ENCODE peak calls at places on chromosomes 12 and 14, in nine cellular contexts. One of them, this sample, is unnamed.

GRCh38 chr12:120979220-120979861 is 998 bp downstream of the HNF1A start:
- DNase-seq in Peyer's patch: no peak
- DNase-seq in dorsolateral prefrontal cortex: no peak
- DNase-seq in WERI-Rb-1: no peak
- DNase-seq in H9: no peak
- DNase-seq in astrocyte of the cerebellum: no peak
- DNase-seq in WTC11: no peak
- DNase-seq in type B pancreatic cell: no peak
- DNase-seq in Calu3: no peak
- DNase-seq in this sample: no peak

GRCh38 chr12:76020731-76021672 is 10.6 kb downstream of the PHLDA1 start:
- DNase-seq in H9: no peak
- DNase-seq in astrocyte of the cerebellum: peak
- DNase-seq in WTC11: no peak
- DNase-seq in Peyer's patch: peak
- DNase-seq in WERI-Rb-1: no peak
- DNase-seq in Calu3: peak
- DNase-seq in type B pancreatic cell: no peak
- DNase-seq in dorsolateral prefrontal cortex: no peak
- DNase-seq in this sample: no peak

GRCh38 chr12:1947081-1947480 is 28.6 kb upstream of the CACNA2D4 start:
- DNase-seq in dorsolateral prefrontal cortex: no peak
- DNase-seq in Calu3: no peak
- DNase-seq in H9: no peak
- DNase-seq in type B pancreatic cell: no peak
- DNase-seq in WERI-Rb-1: no peak
- DNase-seq in WTC11: no peak
- DNase-seq in astrocyte of the cerebellum: peak
- DNase-seq in Peyer's patch: no peak
- DNase-seq in this sample: no peak

GRCh38 chr12:49476091-49476490 is 62.7 kb upstream of the KCNH3 start:
- DNase-seq in Peyer's patch: no peak
- DNase-seq in WERI-Rb-1: no peak
- DNase-seq in type B pancreatic cell: no peak
- DNase-seq in H9: peak
- DNase-seq in Calu3: no peak
- DNase-seq in dorsolateral prefrontal cortex: peak
- DNase-seq in astrocyte of the cerebellum: no peak
- DNase-seq in WTC11: peak
- DNase-seq in this sample: no peak

GRCh38 chr14:54814076-54814475 is 88.5 kb downstream of the GCH1 start:
- DNase-seq in dorsolateral prefrontal cortex: no peak
- DNase-seq in WTC11: peak
- DNase-seq in type B pancreatic cell: no peak
- DNase-seq in H9: peak
- DNase-seq in Peyer's patch: no peak
- DNase-seq in astrocyte of the cerebellum: no peak
- DNase-seq in Calu3: peak
- DNase-seq in WERI-Rb-1: peak
- DNase-seq in this sample: no peak

GRCh38 chr12:69428351-69429048 is 41.7 kb upstream of the FRS2 start:
- DNase-seq in dorsolateral prefrontal cortex: no peak
- DNase-seq in WTC11: no peak
- DNase-seq in type B pancreatic cell: no peak
- DNase-seq in astrocyte of the cerebellum: no peak
- DNase-seq in WERI-Rb-1: no peak
- DNase-seq in H9: no peak
- DNase-seq in Calu3: no peak
- DNase-seq in Peyer's patch: no peak
- DNase-seq in this sample: no peak

GRCh38 chr14:49489341-49489740 is 96.8 kb downstream of the RPS29 start:
- DNase-seq in WERI-Rb-1: no peak
- DNase-seq in H9: no peak
- DNase-seq in type B pancreatic cell: no peak
- DNase-seq in Calu3: no peak
- DNase-seq in Peyer's patch: no peak
- DNase-seq in dorsolateral prefrontal cortex: no peak
- DNase-seq in astrocyte of the cerebellum: no peak
- DNase-seq in WTC11: no peak
- DNase-seq in this sample: no peak

GRCh38 chr14:49761839-49762551 is 6.0 kb upstream of the KLHDC2 start:
- DNase-seq in dorsolateral prefrontal cortex: no peak
- DNase-seq in astrocyte of the cerebellum: no peak
- DNase-seq in H9: no peak
- DNase-seq in type B pancreatic cell: no peak
- DNase-seq in WTC11: no peak
- DNase-seq in WERI-Rb-1: no peak
- DNase-seq in Calu3: no peak
- DNase-seq in Peyer's patch: no peak
- DNase-seq in this sample: no peak

GRCh38 chr12:109052415-109053323 is at the start of gene USP30:
- DNase-seq in Peyer's patch: peak
- DNase-seq in astrocyte of the cerebellum: peak
- DNase-seq in H9: peak
- DNase-seq in dorsolateral prefrontal cortex: peak
- DNase-seq in Calu3: peak
- DNase-seq in type B pancreatic cell: peak
- DNase-seq in WTC11: peak
- DNase-seq in WERI-Rb-1: peak
- DNase-seq in this sample: peak

GRCh38 chr12:22286569-22286968 is 47.9 kb downstream of the ST8SIA1 start:
- DNase-seq in Peyer's patch: no peak
- DNase-seq in astrocyte of the cerebellum: peak
- DNase-seq in WERI-Rb-1: no peak
- DNase-seq in type B pancreatic cell: no peak
- DNase-seq in Calu3: no peak
- DNase-seq in WTC11: no peak
- DNase-seq in dorsolateral prefrontal cortex: no peak
- DNase-seq in H9: no peak
- DNase-seq in this sample: no peak

GRCh38 chr12:109287181-109287580 is 21.9 kb downstream of the FOXN4 start:
- DNase-seq in astrocyte of the cerebellum: no peak
- DNase-seq in Peyer's patch: no peak
- DNase-seq in H9: no peak
- DNase-seq in Calu3: no peak
- DNase-seq in type B pancreatic cell: no peak
- DNase-seq in dorsolateral prefrontal cortex: no peak
- DNase-seq in WTC11: no peak
- DNase-seq in WERI-Rb-1: no peak
- DNase-seq in this sample: no peak

GRCh38 chr14:38409081-38409705 is 153.3 kb upstream of the CLEC14A start:
- DNase-seq in Calu3: no peak
- DNase-seq in astrocyte of the cerebellum: no peak
- DNase-seq in WTC11: no peak
- DNase-seq in WERI-Rb-1: no peak
- DNase-seq in type B pancreatic cell: no peak
- DNase-seq in Peyer's patch: no peak
- DNase-seq in H9: no peak
- DNase-seq in dorsolateral prefrontal cortex: no peak
- DNase-seq in this sample: no peak

GRCh38 chr14:38404100-38404541 is 148.2 kb upstream of the CLEC14A start:
- DNase-seq in dorsolateral prefrontal cortex: no peak
- DNase-seq in Peyer's patch: no peak
- DNase-seq in H9: no peak
- DNase-seq in Calu3: no peak
- DNase-seq in WTC11: no peak
- DNase-seq in WERI-Rb-1: no peak
- DNase-seq in astrocyte of the cerebellum: peak
- DNase-seq in type B pancreatic cell: no peak
- DNase-seq in this sample: no peak

GRCh38 chr14:38400751-38401150 is 144.9 kb upstream of the CLEC14A start:
- DNase-seq in dorsolateral prefrontal cortex: no peak
- DNase-seq in WTC11: no peak
- DNase-seq in Calu3: no peak
- DNase-seq in type B pancreatic cell: no peak
- DNase-seq in H9: no peak
- DNase-seq in WERI-Rb-1: no peak
- DNase-seq in astrocyte of the cerebellum: no peak
- DNase-seq in Peyer's patch: no peak
- DNase-seq in this sample: no peak

GRCh38 chr14:38404616-38405015 is 148.7 kb upstream of the CLEC14A start:
- DNase-seq in type B pancreatic cell: no peak
- DNase-seq in dorsolateral prefrontal cortex: no peak
- DNase-seq in H9: no peak
- DNase-seq in Peyer's patch: no peak
- DNase-seq in WERI-Rb-1: no peak
- DNase-seq in Calu3: no peak
- DNase-seq in astrocyte of the cerebellum: peak
- DNase-seq in WTC11: no peak
- DNase-seq in this sample: no peak

DNA sequence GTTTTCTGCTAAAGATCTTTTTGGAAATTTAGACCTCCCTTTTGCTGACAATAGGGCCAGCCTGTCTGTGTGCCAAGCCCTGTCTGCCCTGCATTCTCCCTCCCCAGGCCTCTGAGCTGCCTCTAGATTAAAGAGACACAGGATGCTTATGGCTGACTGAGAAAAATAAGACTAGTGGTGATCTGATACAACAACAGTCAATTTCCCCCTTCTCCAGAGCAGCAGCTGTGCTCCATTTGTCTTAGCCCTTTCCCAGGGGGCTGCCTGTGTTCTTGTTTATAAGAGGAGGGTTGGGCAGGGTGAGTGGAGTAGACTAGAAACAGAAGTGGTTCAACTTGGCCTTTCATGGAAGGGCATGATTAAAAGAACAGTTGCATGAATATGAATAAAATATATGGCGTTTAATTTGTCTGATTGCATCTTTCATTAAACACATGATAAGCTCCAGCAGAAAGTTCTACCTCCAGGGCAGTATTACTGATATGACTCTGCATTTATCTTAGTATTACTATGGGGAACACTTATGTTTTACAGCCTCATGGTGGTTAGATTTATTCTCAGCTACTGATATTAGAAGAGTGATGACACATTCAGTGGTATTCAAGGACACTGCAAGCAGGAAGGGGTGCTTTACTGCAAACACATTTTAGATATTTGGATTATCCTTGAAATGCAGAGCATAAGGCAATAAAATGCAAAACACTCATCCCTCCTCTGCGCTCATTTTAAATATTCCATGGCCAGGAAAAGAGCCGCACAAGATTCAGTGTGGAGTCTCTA is 150.1 kb upstream of the CLEC14A start:
- DNase-seq in dorsolateral prefrontal cortex: no peak
- DNase-seq in Calu3: no peak
- DNase-seq in WTC11: peak
- DNase-seq in astrocyte of the cerebellum: no peak
- DNase-seq in type B pancreatic cell: no peak
- DNase-seq in WERI-Rb-1: no peak
- DNase-seq in Peyer's patch: no peak
- DNase-seq in H9: peak
- DNase-seq in this sample: no peak
- TF ChIP-seq CTCF in dorsolateral prefrontal cortex: no peak
- TF ChIP-seq CTCF in Calu3: no peak
- TF ChIP-seq CTCF in WTC11: no peak
- TF ChIP-seq CTCF in astrocyte of the cerebellum: no peak
- TF ChIP-seq CTCF in type B pancreatic cell: peak
- TF ChIP-seq CTCF in WERI-Rb-1: no peak
- TF ChIP-seq CTCF in Peyer's patch: no peak
- TF ChIP-seq CTCF in H9: peak
- TF ChIP-seq CTCF in this sample: no peak

DNA sequence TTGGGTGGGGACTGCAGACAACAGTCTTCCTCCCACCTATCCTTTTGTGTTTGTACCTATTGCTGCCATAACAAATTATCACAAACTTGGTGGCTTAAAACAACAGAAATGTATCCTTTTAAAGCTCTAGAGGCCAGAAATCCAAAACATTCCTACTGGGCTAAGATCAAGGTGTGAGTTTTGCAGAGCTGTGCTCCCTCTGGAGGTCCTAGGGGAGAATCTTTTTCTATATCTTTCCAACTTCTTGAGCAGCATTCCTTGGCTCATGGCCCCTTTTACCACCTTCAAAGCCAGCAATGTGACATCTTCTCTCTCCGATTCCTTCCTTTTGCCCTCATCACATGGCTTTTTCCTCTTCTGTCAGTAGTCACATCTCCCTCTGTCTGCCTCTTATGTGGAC is 190.6 kb downstream of the TTC8 start:
- DNase-seq in Calu3: no peak
- DNase-seq in dorsolateral prefrontal cortex: no peak
- DNase-seq in Peyer's patch: no peak
- DNase-seq in astrocyte of the cerebellum: no peak
- DNase-seq in H9: no peak
- DNase-seq in type B pancreatic cell: no peak
- DNase-seq in WTC11: no peak
- DNase-seq in WERI-Rb-1: no peak
- DNase-seq in this sample: no peak
- TF ChIP-seq CTCF in Calu3: no peak
- TF ChIP-seq CTCF in dorsolateral prefrontal cortex: no peak
- TF ChIP-seq CTCF in Peyer's patch: no peak
- TF ChIP-seq CTCF in astrocyte of the cerebellum: peak
- TF ChIP-seq CTCF in H9: peak
- TF ChIP-seq CTCF in type B pancreatic cell: peak
- TF ChIP-seq CTCF in WTC11: no peak
- TF ChIP-seq CTCF in WERI-Rb-1: no peak
- TF ChIP-seq CTCF in this sample: no peak

GRCh38 chr12:51822261-51822616 is 26.3 kb downstream of the FIGNL2 start:
- DNase-seq in H9: no peak
- DNase-seq in Peyer's patch: no peak
- DNase-seq in type B pancreatic cell: no peak
- DNase-seq in WERI-Rb-1: no peak
- DNase-seq in WTC11: no peak
- DNase-seq in Calu3: no peak
- DNase-seq in astrocyte of the cerebellum: no peak
- DNase-seq in dorsolateral prefrontal cortex: no peak
- DNase-seq in this sample: no peak

GRCh38 chr12:51822956-51823355 is 25.6 kb downstream of the FIGNL2 start:
- DNase-seq in Peyer's patch: no peak
- DNase-seq in type B pancreatic cell: no peak
- DNase-seq in WTC11: no peak
- DNase-seq in H9: no peak
- DNase-seq in astrocyte of the cerebellum: no peak
- DNase-seq in Calu3: no peak
- DNase-seq in WERI-Rb-1: no peak
- DNase-seq in dorsolateral prefrontal cortex: no peak
- DNase-seq in this sample: no peak

GRCh38 chr12:51821423-51822260 is 26.9 kb downstream of the FIGNL2 start:
- DNase-seq in type B pancreatic cell: no peak
- DNase-seq in WTC11: peak
- DNase-seq in Peyer's patch: no peak
- DNase-seq in Calu3: no peak
- DNase-seq in dorsolateral prefrontal cortex: no peak
- DNase-seq in H9: no peak
- DNase-seq in astrocyte of the cerebellum: no peak
- DNase-seq in WERI-Rb-1: no peak
- DNase-seq in this sample: no peak

GRCh38 chr12:51819851-51820720 is 28.4 kb downstream of the FIGNL2 start:
- DNase-seq in Calu3: no peak
- DNase-seq in astrocyte of the cerebellum: no peak
- DNase-seq in Peyer's patch: no peak
- DNase-seq in WTC11: no peak
- DNase-seq in WERI-Rb-1: no peak
- DNase-seq in H9: no peak
- DNase-seq in type B pancreatic cell: no peak
- DNase-seq in dorsolateral prefrontal cortex: peak
- DNase-seq in this sample: no peak

GRCh38 chr12:51820721-51821422 is 27.6 kb downstream of the FIGNL2 start:
- DNase-seq in dorsolateral prefrontal cortex: peak
- DNase-seq in astrocyte of the cerebellum: no peak
- DNase-seq in WERI-Rb-1: no peak
- DNase-seq in H9: peak
- DNase-seq in WTC11: peak
- DNase-seq in type B pancreatic cell: peak
- DNase-seq in Peyer's patch: peak
- DNase-seq in Calu3: no peak
- DNase-seq in this sample: peak
- TF ChIP-seq CTCF in dorsolateral prefrontal cortex: peak
- TF ChIP-seq CTCF in astrocyte of the cerebellum: no peak
- TF ChIP-seq CTCF in WERI-Rb-1: no peak
- TF ChIP-seq CTCF in H9: peak
- TF ChIP-seq CTCF in WTC11: no peak
- TF ChIP-seq CTCF in type B pancreatic cell: peak
- TF ChIP-seq CTCF in Peyer's patch: peak
- TF ChIP-seq CTCF in Calu3: no peak
- TF ChIP-seq CTCF in this sample: no peak

GRCh38 chr14:52013984-52014600 is 24.7 kb downstream of the RTRAF start:
- DNase-seq in Calu3: peak
- DNase-seq in H9: peak
- DNase-seq in Peyer's patch: no peak
- DNase-seq in dorsolateral prefrontal cortex: no peak
- DNase-seq in WERI-Rb-1: peak
- DNase-seq in type B pancreatic cell: no peak
- DNase-seq in WTC11: peak
- DNase-seq in astrocyte of the cerebellum: no peak
- DNase-seq in this sample: no peak
- TF ChIP-seq CTCF in Calu3: no peak
- TF ChIP-seq CTCF in H9: peak
- TF ChIP-seq CTCF in Peyer's patch: no peak
- TF ChIP-seq CTCF in dorsolateral prefrontal cortex: no peak
- TF ChIP-seq CTCF in WERI-Rb-1: peak
- TF ChIP-seq CTCF in type B pancreatic cell: peak
- TF ChIP-seq CTCF in WTC11: peak
- TF ChIP-seq CTCF in astrocyte of the cerebellum: no peak
- TF ChIP-seq CTCF in this sample: peak